ENCODE peak calls at places on chromosome 9, in five cellular contexts. F, E, T, A and R are unnamed samples.

GRCh38 chr9:136596630-136597031 is 50.8 kb upstream of the NOTCH1 start:
- DNase-seq in T (no peak), F (no peak), E (peak; percentile 18), A (peak; percentile 65), R (no peak)

GRCh38 chr9:124164800-124165199 is 92.9 kb upstream of the NEK6 start:
- DNase-seq in E (no peak), A (no peak), T (no peak), F (no peak), R (no peak)

GRCh38 chr9:14670718-14671117 is 22.5 kb downstream of the ZDHHC21 start:
- DNase-seq in F (peak; percentile 48), A (no peak), E (no peak), T (peak; percentile 29), R (no peak)

GRCh38 chr9:124105266-124105665 is 93.7 kb downstream of the LHX2 start:
- DNase-seq in E (no peak), T (no peak), A (no peak), F (no peak), R (no peak)

GRCh38 chr9:105690742-105691141 is 3.6 kb upstream of the TMEM38B start:
- DNase-seq in F (no peak), E (no peak), T (no peak), A (no peak), R (no peak)

GRCh38 chr9:93667627-93668026 is 91.2 kb downstream of the PHF2 start:
- DNase-seq in A (peak; percentile 12), F (no peak), T (no peak), E (no peak), R (no peak)

GRCh38 chr9:85215936-85216335 is 525.8 kb downstream of the AGTPBP1 start:
- DNase-seq in E (no peak), T (no peak), F (peak; percentile 50), A (no peak), R (no peak)

GRCh38 chr9:27085456-27085855 is 23.6 kb upstream of the TEK start:
- DNase-seq in F (peak; percentile 78), T (no peak), E (no peak), A (no peak), R (no peak)

GRCh38 chr9:129761293-129761900 is 8.6 kb upstream of the PTGES start:
- DNase-seq in E (no peak), F (peak; percentile 50), A (no peak), T (no peak), R (no peak)

GRCh38 chr9:84466580-84467285 is 126.2 kb upstream of the SLC28A3 start:
- DNase-seq in F (no peak), T (no peak), E (no peak), A (no peak), R (no peak)

GRCh38 chr9:33023661-33024060 is 1.4 kb upstream of the DNAJA1 start:
- DNase-seq in A (no peak), T (peak; percentile 21), E (no peak), F (no peak), R (no peak)

GRCh38 chr9:38243993-38244392 is 148.5 kb upstream of the ALDH1B1 start:
- DNase-seq in T (no peak), E (no peak), A (no peak), F (no peak), R (no peak)

GRCh38 chr9:31824860-31825259 is 559.6 kb upstream of the ACO1 start:
- DNase-seq in T (no peak), F (no peak), E (peak; percentile 82), A (no peak), R (peak; percentile 61)

GRCh38 chr9:35686222-35687203 is 3.2 kb downstream of the TPM2 start:
- DNase-seq in T (no peak), E (no peak), F (peak; percentile 53), A (no peak), R (no peak)

GRCh38 chr9:38085308-38085707 is 16.3 kb upstream of the SHB start:
- DNase-seq in A (no peak), F (no peak), T (no peak), E (no peak), R (no peak)

GRCh38 chr9:98328141-98328540 is 72.7 kb upstream of the TBC1D2 start:
- DNase-seq in E (no peak), F (no peak), A (no peak), T (no peak), R (no peak)

GRCh38 chr9:119838210-119838609 is 469.0 kb upstream of the BRINP1 start:
- DNase-seq in A (no peak), T (no peak), E (no peak), F (no peak), R (no peak)

GRCh38 chr9:119834064-119834620 is 464.9 kb upstream of the BRINP1 start:
- DNase-seq in T (no peak), F (no peak), E (no peak), A (no peak), R (peak; percentile 93)

GRCh38 chr9:119839888-119840287 is 470.7 kb upstream of the BRINP1 start:
- DNase-seq in F (peak; percentile 60), A (peak; percentile 35), E (no peak), T (no peak), R (no peak)

GRCh38 chr9:119841005-119841404 is 471.8 kb upstream of the BRINP1 start:
- DNase-seq in F (no peak), A (no peak), T (no peak), E (no peak), R (no peak)

DNA sequence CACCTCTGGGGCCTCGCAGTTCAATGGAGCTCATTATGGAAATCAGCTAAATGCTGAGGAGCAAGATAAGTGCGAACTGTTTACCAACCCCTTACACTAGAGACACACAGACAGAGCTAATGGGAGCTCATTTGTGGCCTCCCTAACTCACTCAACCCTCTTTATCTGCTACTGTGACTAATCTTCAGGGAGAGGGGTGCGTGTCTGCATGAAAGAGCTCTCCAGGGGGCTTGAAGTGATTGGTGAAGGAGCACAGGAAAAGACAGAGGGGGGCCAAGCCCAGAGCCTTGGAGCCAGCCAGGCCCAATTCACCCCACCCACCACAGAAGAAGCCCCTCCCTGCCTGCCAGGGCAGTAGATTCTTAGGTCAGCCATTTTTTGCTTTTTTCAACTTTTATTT is 466.8 kb upstream of the BRINP1 start:
- DNase-seq in E (no peak), T (no peak), A (no peak), F (no peak), R (no peak)
- H3K4me3 ChIP-seq in E (no peak overlapping the region), T (no peak overlapping the region), A (no peak overlapping the region), F (no peak overlapping the region), R (no peak overlapping the region)

DNA sequence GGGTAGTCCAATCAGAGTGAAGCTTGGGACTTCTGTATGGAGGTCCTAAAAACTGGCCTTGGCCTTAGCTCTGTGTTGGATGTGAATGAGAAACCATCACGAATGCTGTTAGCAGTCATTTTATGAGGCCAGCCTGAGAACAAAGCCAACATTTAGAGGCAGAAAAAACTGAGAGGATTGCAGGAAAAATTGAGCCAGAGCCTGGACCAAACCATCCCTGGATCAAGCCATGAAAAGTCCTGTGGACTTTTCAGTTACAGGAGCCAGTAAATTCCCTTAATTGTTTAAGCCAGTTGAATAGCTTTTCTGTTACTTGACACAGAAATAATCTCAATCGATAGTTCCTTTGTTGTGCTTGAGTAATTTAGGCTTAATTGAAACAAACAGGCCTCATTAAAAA is 42.6 kb upstream of the SPATA31D4 start:
- DNase-seq in A (no peak), F (no peak), E (no peak), T (no peak), R (no peak)
- TF ChIP-seq CTCF in A (no peak), F (no peak), E (no peak), T (no peak), R (no peak)

GRCh38 chr9:133584559-133585476 is 24.4 kb downstream of the FAM163B start:
- DNase-seq in F (no peak), A (no peak), T (no peak), E (no peak), R (no peak)
- H3K4me3 ChIP-seq in F (no peak overlapping the region), A (no peak overlapping the region), T (no peak overlapping the region), E (no peak overlapping the region), R (no peak overlapping the region)

GRCh38 chr9:76424491-76424890 is 30.3 kb upstream of the RFK start:
- DNase-seq in F (no peak), E (no peak), A (no peak), T (no peak), R (no peak)

GRCh38 chr9:76417394-76417793 is 23.2 kb upstream of the RFK start:
- DNase-seq in E (peak; percentile 51), A (no peak), F (no peak), T (no peak), R (no peak)

GRCh38 chr9:76423216-76424177 is 29.3 kb upstream of the RFK start:
- DNase-seq in A (no peak), T (no peak), E (peak; percentile 96), F (no peak), R (peak; percentile 70)

GRCh38 chr9:76415731-76416130 is 21.5 kb upstream of the RFK start:
- DNase-seq in T (no peak), A (no peak), F (peak; percentile 76), E (no peak), R (peak; percentile 60)

DNA sequence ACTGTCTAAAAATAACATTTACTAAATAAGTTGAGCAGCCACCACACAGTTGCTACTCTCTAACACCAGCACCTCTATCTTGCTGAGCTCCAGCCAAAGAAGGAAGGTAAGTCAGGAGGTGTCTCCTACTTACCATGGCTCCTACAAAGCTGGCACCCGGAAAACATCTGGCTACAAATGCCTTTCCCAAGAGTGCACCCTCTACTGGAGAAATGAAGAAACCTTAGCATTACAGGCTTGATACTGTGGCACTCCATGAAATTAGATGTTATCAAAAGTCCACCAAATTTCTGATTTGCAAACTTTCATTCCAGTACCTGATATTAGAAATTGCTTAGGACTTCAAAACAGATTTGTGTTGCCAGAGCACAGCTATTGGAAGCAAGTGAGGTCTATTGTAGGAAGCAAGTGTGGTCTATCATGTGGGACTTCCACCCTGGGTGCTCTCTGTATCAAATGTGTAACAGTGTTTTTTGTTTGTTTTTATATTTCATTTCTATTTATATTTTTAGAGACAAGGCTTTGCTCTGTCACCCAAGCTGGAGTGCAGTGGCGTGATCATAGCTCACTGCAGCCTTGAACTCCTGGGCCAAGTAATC is 25.7 kb upstream of the RFK start:
- DNase-seq in F (no peak), A (no peak), T (no peak), E (peak; percentile 36), R (no peak)
- TF ChIP-seq CTCF in F (peak; percentile 51), A (peak; percentile 36), T (peak; percentile 69), E (peak; percentile 58), R (peak; percentile 57)

GRCh38 chr9:109317979-109318671 is 2.7 kb downstream of the EPB41L4B start:
- DNase-seq in A (no peak), E (no peak), F (no peak), T (peak; percentile 85), R (no peak)

GRCh38 chr9:109315889-109316640 is 4.8 kb downstream of the EPB41L4B start:
- DNase-seq in E (peak; percentile 34), T (peak; percentile 98), F (peak; percentile 80), A (peak; percentile 87), R (peak; percentile 99)

GRCh38 chr9:109315480-109315879 is 5.4 kb downstream of the EPB41L4B start:
- DNase-seq in T (no peak), F (no peak), E (no peak), A (no peak), R (no peak)

GRCh38 chr9:109319072-109319630 is 1.7 kb downstream of the EPB41L4B start:
- DNase-seq in T (no peak), A (no peak), E (no peak), F (no peak), R (no peak)

GRCh38 chr9:109317311-109317978 is 3.4 kb downstream of the EPB41L4B start:
- DNase-seq in F (no peak), T (no peak), E (no peak), A (no peak), R (peak; percentile 90)
- H3K4me3 ChIP-seq in F (no peak overlapping the region), T (no peak overlapping the region), E (no peak overlapping the region), A (no peak overlapping the region), R (peak overlapping the region; percentile 78)

GRCh38 chr9:117714282-117714681 is 10.1 kb downstream of the TLR4 start:
- DNase-seq in F (no peak), A (no peak), E (no peak), T (no peak), R (no peak)
- TF ChIP-seq CTCF in F (no peak), A (no peak), E (peak; percentile 11), T (no peak), R (no peak)